ENCODE peak calls at places on chromosomes 16 and 17, in seven cellular contexts. B is ELR, Q is dermis microvascular lymphatic vessel endothelial cell, I is T-cell, X is posterior vena cava, E is WTC11, J is ureter. U is an unnamed sample.

GRCh38 chr17:28468781-28469180 is 4.7 kb upstream of the SLC13A2 start:
- DNase-seq in J (no peak), I (no peak), E (no peak), B (no peak), Q (no peak), X (no peak), U (no peak)

GRCh38 chr16:27972500-27972899 is 91.0 kb downstream of the GSG1L start:
- DNase-seq in J (no peak), X (peak), Q (peak), E (peak), I (peak), B (peak), U (peak)

GRCh38 chr16:4663756-4664465 is 29.5 kb upstream of the NUDT16L1 start:
- DNase-seq in Q (peak), X (no peak), E (no peak), I (no peak), J (no peak), B (no peak), U (no peak)

GRCh38 chr17:62724398-62725146 is 83.5 kb downstream of the MARCHF10 start:
- DNase-seq in E (no peak), X (no peak), B (peak), I (peak), Q (no peak), J (peak), U (no peak)

GRCh38 chr16:86610779-86611516 is 32.6 kb downstream of the FOXL1 start:
- DNase-seq in E (no peak), I (no peak), Q (no peak), J (no peak), B (no peak), X (no peak), U (no peak)

GRCh38 chr16:81335669-81336068 is 20.9 kb downstream of the GAN start:
- DNase-seq in J (no peak), Q (no peak), X (no peak), I (no peak), B (peak), E (no peak), U (no peak)

GRCh38 chr16:379961-380836 is 1.6 kb downstream of the PGAP6 start:
- DNase-seq in X (no peak), B (no peak), E (no peak), J (no peak), I (no peak), Q (no peak), U (no peak)

GRCh38 chr16:30022887-30023286 is at the start of gene C16orf92:
- DNase-seq in J (no peak), E (no peak), X (no peak), B (no peak), I (no peak), Q (no peak), U (no peak)

GRCh38 chr17:49482144-49482817 is 12.8 kb upstream of the NGFR start:
- DNase-seq in E (no peak), X (no peak), B (peak), J (no peak), Q (no peak), I (no peak), U (no peak)

GRCh38 chr17:45092932-45093430 is 31.9 kb downstream of the NMT1 start:
- DNase-seq in Q (peak), X (peak), B (peak), J (peak), I (no peak), E (no peak), U (peak)

GRCh38 chr17:14359251-14359939 is 58.5 kb downstream of the HS3ST3B1 start:
- DNase-seq in B (no peak), E (no peak), Q (no peak), J (peak), X (no peak), I (peak), U (no peak)

GRCh38 chr17:81393684-81394376 is 1.4 kb upstream of the BAHCC1 start:
- DNase-seq in X (peak), Q (peak), B (peak), J (peak), I (no peak), E (peak), U (peak)

GRCh38 chr16:88325087-88325750 is 57.5 kb upstream of the ZNF469 start:
- DNase-seq in X (no peak), Q (no peak), E (no peak), B (no peak), I (no peak), J (no peak), U (no peak)

GRCh38 chr17:51260960-51261958 is 913 bp downstream of the UTP18 start:
- DNase-seq in X (peak), B (peak), E (peak), J (peak), Q (peak), I (peak), U (peak)

GRCh38 chr16:22933173-22933572 is 119.2 kb downstream of the HS3ST2 start:
- DNase-seq in E (no peak), Q (peak), X (no peak), I (no peak), B (no peak), J (no peak), U (peak)

GRCh38 chr16:1771072-1771863 is at the start of gene NME3:
- DNase-seq in X (peak), E (peak), J (peak), I (peak), B (peak), Q (peak), U (peak)

GRCh38 chr17:75525806-75526554 is 483 bp downstream of the LLGL2 start:
- DNase-seq in E (peak), X (no peak), B (no peak), Q (no peak), J (no peak), I (no peak), U (no peak)

GRCh38 chr17:49717371-49717841 is 9.6 kb upstream of the SLC35B1 start:
- DNase-seq in Q (no peak), X (no peak), E (no peak), B (peak), J (no peak), I (no peak), U (no peak)

GRCh38 chr17:36939059-36939943 is 2.0 kb downstream of the LHX1 start:
- DNase-seq in Q (no peak), I (no peak), E (no peak), J (no peak), X (no peak), B (no peak), U (no peak)

GRCh38 chr17:79901131-79901530 is 61.9 kb upstream of the CBX4 start:
- DNase-seq in E (no peak), I (no peak), B (no peak), Q (no peak), X (no peak), J (no peak), U (no peak)

GRCh38 chr17:58121925-58122324 is 26.3 kb upstream of the OR4D1 start:
- DNase-seq in B (peak), Q (peak), X (no peak), I (peak), J (no peak), E (peak), U (no peak)

GRCh38 chr17:10683853-10684252 is 13.5 kb downstream of the SCO1 start:
- DNase-seq in X (no peak), I (no peak), B (peak), E (no peak), Q (peak), J (no peak), U (peak)

GRCh38 chr17:7703584-7704574 is 1.1 kb upstream of the EFNB3 start:
- DNase-seq in E (peak), X (no peak), Q (peak), I (no peak), B (peak), J (no peak), U (peak)

GRCh38 chr16:58222532-58223316 is 24.8 kb upstream of the CSNK2A2 start:
- DNase-seq in Q (no peak), I (no peak), B (peak), J (peak), E (no peak), X (no peak), U (no peak)

GRCh38 chr16:80665356-80665755 is 124.6 kb downstream of the DYNLRB2 start:
- DNase-seq in X (no peak), E (no peak), I (no peak), B (no peak), J (no peak), Q (no peak), U (no peak)

GRCh38 chr16:88374736-88375135 is 8.0 kb upstream of the ZNF469 start:
- DNase-seq in J (no peak), Q (no peak), I (no peak), X (peak), E (peak), B (no peak), U (no peak)

GRCh38 chr17:69246726-69247375 is 18.2 kb upstream of the ABCA10 start:
- DNase-seq in Q (peak), B (peak), E (no peak), X (no peak), J (no peak), I (no peak), U (peak)

GRCh38 chr16:55408656-55409055 is 70.3 kb upstream of the MMP2 start:
- DNase-seq in X (no peak), I (no peak), E (no peak), B (no peak), J (no peak), Q (no peak), U (no peak)

GRCh38 chr17:81966343-81967243 is 5.6 kb upstream of the NOTUM start:
- DNase-seq in X (no peak), I (no peak), B (no peak), E (peak), Q (no peak), J (no peak), U (no peak)

GRCh38 chr16:72837846-72838661 is 209.9 kb downstream of the ZFHX3 start:
- DNase-seq in B (no peak), Q (no peak), E (no peak), I (no peak), J (no peak), X (peak), U (no peak)

GRCh38 chr16:50591800-50592771 is 43.9 kb downstream of the NKD1 start:
- DNase-seq in Q (no peak), J (peak), I (no peak), X (peak), E (no peak), B (no peak), U (no peak)

GRCh38 chr17:67970783-67971182 is 25.5 kb downstream of the C17orf58 start:
- DNase-seq in E (no peak), B (no peak), X (no peak), I (no peak), J (no peak), Q (no peak), U (no peak)

GRCh38 chr16:72455743-72456659 is 284.0 kb upstream of the PMFBP1 start:
- DNase-seq in X (no peak), Q (peak), E (no peak), J (no peak), B (peak), I (no peak), U (peak)

GRCh38 chr17:57357830-57358426 is 101.6 kb downstream of the MSI2 start:
- DNase-seq in E (no peak), B (no peak), Q (no peak), X (no peak), J (peak), I (no peak), U (no peak)

GRCh38 chr17:78174332-78174869 is 6.0 kb downstream of the SYNGR2 start:
- DNase-seq in J (peak), I (no peak), B (no peak), Q (peak), X (peak), E (no peak), U (peak)

GRCh38 chr17:16938496-16939270 is 33.2 kb downstream of the TNFRSF13B start:
- DNase-seq in Q (no peak), X (peak), I (no peak), J (peak), E (peak), B (no peak), U (no peak)

GRCh38 chr17:43645765-43646481 is 15.8 kb downstream of the MEOX1 start:
- DNase-seq in J (peak), B (peak), X (peak), Q (peak), E (peak), I (no peak), U (peak)

GRCh38 chr17:42547698-42548069 is 5.0 kb upstream of the HSD17B1 start:
- DNase-seq in I (no peak), X (no peak), J (no peak), B (no peak), Q (no peak), E (no peak), U (no peak)

GRCh38 chr17:41520821-41521521 is 2.3 kb upstream of the KRT15 start:
- DNase-seq in I (no peak), E (no peak), X (no peak), Q (no peak), J (no peak), B (peak), U (no peak)

U was measured in endothelial cell of umbilical vein.